ENCODE peak calls at places on chromosomes 1 and 21, in seven cellular contexts. H, C, Y, O, I, A and U are unnamed samples.

GRCh38 chr1:221117548-221117951 is 238.3 kb downstream of the HLX start:
- DNase-seq in I (no peak), Y (no peak), C (no peak), A (no peak), O (no peak), H (no peak), U (no peak)

GRCh38 chr1:174060090-174060489 is 37.9 kb upstream of the RC3H1 start:
- DNase-seq in A (no peak), C (no peak), H (no peak), I (no peak), O (no peak), Y (no peak), U (no peak)

GRCh38 chr1:43359696-43360095 is 915 bp downstream of the CDC20 start:
- DNase-seq in H (no peak), Y (no peak), A (no peak), O (no peak), C (no peak), I (no peak), U (no peak)

GRCh38 chr1:47507921-47508894 is 70.4 kb downstream of the FOXD2 start:
- DNase-seq in A (peak), I (no peak), Y (peak), O (no peak), C (peak), H (no peak), U (no peak)

GRCh38 chr21:32309906-32310460 is 11.3 kb downstream of the MRAP start:
- DNase-seq in Y (no peak), I (no peak), O (no peak), C (no peak), A (no peak), H (no peak), U (no peak)

GRCh38 chr1:58709540-58709939 is 9.7 kb upstream of the MYSM1 start:
- DNase-seq in A (no peak), O (no peak), I (no peak), H (peak), C (no peak), Y (no peak), U (no peak)

GRCh38 chr1:112687361-112687760 is 12.9 kb downstream of the MOV10 start:
- DNase-seq in O (no peak), H (no peak), I (no peak), A (no peak), Y (no peak), C (no peak), U (no peak)

GRCh38 chr1:112770724-112771123 is 55.6 kb upstream of the PPM1J start:
- DNase-seq in I (no peak), Y (no peak), C (no peak), H (no peak), A (no peak), O (no peak), U (no peak)

GRCh38 chr1:93779540-93780121 is 98.0 kb upstream of the BCAR3 start:
- DNase-seq in I (peak), C (no peak), Y (no peak), H (peak), A (no peak), O (no peak), U (no peak)

GRCh38 chr1:101314244-101314643 is 77.4 kb downstream of the S1PR1 start:
- DNase-seq in H (no peak), I (no peak), A (no peak), C (no peak), O (no peak), Y (no peak), U (no peak)

GRCh38 chr1:67771152-67771551 is 62.1 kb downstream of the GNG12 start:
- DNase-seq in I (no peak), O (no peak), C (peak), H (peak), A (no peak), Y (no peak), U (no peak)

GRCh38 chr1:228050571-228051181 is 31.8 kb upstream of the ARF1 start:
- DNase-seq in Y (no peak), I (no peak), C (no peak), H (no peak), A (no peak), O (no peak), U (no peak)

GRCh38 chr21:31045841-31046240 is 7.6 kb upstream of the KRTAP19-8 start:
- DNase-seq in A (no peak), Y (no peak), O (no peak), H (no peak), C (no peak), I (no peak), U (no peak)

GRCh38 chr1:151720974-151721787 is at the start of gene RIIAD1:
- DNase-seq in H (no peak), Y (no peak), A (no peak), I (no peak), C (peak), O (no peak), U (no peak)

GRCh38 chr21:43333301-43334062 is 93.4 kb downstream of the SIK1 start:
- DNase-seq in O (no peak), C (no peak), A (peak), H (peak), Y (no peak), I (no peak), U (no peak)

GRCh38 chr1:1024421-1025415 is 4.8 kb downstream of the AGRN start:
- DNase-seq in A (peak), Y (no peak), O (no peak), C (no peak), I (peak), H (no peak), U (no peak)

GRCh38 chr1:66355756-66356155 is 178.2 kb upstream of the SGIP1 start:
- DNase-seq in Y (no peak), A (no peak), C (no peak), I (no peak), H (no peak), O (no peak), U (no peak)

GRCh38 chr1:236702995-236703394 is 16.7 kb downstream of the ACTN2 start:
- DNase-seq in H (no peak), A (no peak), C (no peak), Y (no peak), I (no peak), O (no peak), U (no peak)

GRCh38 chr1:172761581-172762025 is 102.7 kb downstream of the FASLG start:
- DNase-seq in O (no peak), C (no peak), A (no peak), I (no peak), H (peak), Y (no peak), U (no peak)

GRCh38 chr1:243475966-243476365 is 220.1 kb downstream of the SDCCAG8 start:
- DNase-seq in O (no peak), Y (peak), A (no peak), I (no peak), C (peak), H (no peak), U (no peak)

GRCh38 chr1:46203738-46204405 is 738 bp downstream of the LURAP1 start:
- DNase-seq in Y (no peak), O (no peak), A (no peak), C (peak), H (peak), I (no peak), U (no peak)

GRCh38 chr21:43031121-43031624 is 44.5 kb downstream of the CBS start:
- DNase-seq in Y (no peak), A (no peak), H (no peak), I (no peak), O (no peak), C (no peak), U (no peak)

GRCh38 chr1:111471012-111471411 is 2.8 kb upstream of the C1orf162 start:
- DNase-seq in Y (no peak), H (no peak), I (no peak), O (peak), C (no peak), A (no peak), U (no peak)

GRCh38 chr1:194339451-194339850 is 1153.0 kb upstream of the B3GALT2 start:
- DNase-seq in Y (no peak), I (no peak), C (no peak), A (no peak), O (no peak), H (no peak), U (no peak)

GRCh38 chr1:93988634-93989350 is 79.6 kb upstream of the GCLM start:
- DNase-seq in O (no peak), A (no peak), C (no peak), I (no peak), H (no peak), Y (no peak), U (no peak)

GRCh38 chr1:43008425-43009108 is 49.9 kb upstream of the SLC2A1 start:
- DNase-seq in H (no peak), A (peak), Y (peak), O (no peak), C (no peak), I (peak), U (no peak)

GRCh38 chr1:109255097-109255651 is 5.8 kb downstream of the CELSR2 start:
- DNase-seq in H (no peak), C (peak), A (no peak), I (no peak), Y (no peak), O (no peak), U (no peak)

GRCh38 chr1:144551543-144552424 is 40.9 kb upstream of the PPIAL4F start:
- DNase-seq in A (peak), C (peak), O (peak), I (peak), Y (peak), H (peak), U (peak)

GRCh38 chr1:1916882-1917281 is 1.8 kb downstream of the CALML6 start:
- DNase-seq in C (no peak), A (no peak), O (no peak), H (no peak), I (no peak), Y (no peak), U (no peak)

GRCh38 chr1:2212542-2213491 is 15.3 kb upstream of the SKI start:
- DNase-seq in I (peak), C (peak), Y (peak), O (no peak), A (peak), H (peak), U (peak)

GRCh38 chr1:176469450-176469985 is 6.5 kb downstream of the PAPPA2 start:
- DNase-seq in O (no peak), Y (no peak), A (no peak), H (no peak), I (no peak), C (no peak), U (no peak)

GRCh38 chr1:40451238-40451585 is 936 bp downstream of the ZFP69B start:
- DNase-seq in A (no peak), I (no peak), Y (no peak), C (no peak), O (no peak), H (no peak), U (no peak)

GRCh38 chr1:162537216-162537615 is 24.3 kb upstream of the UAP1 start:
- DNase-seq in C (no peak), I (no peak), A (no peak), H (no peak), Y (no peak), O (no peak), U (no peak)

GRCh38 chr1:925532-926421 is 2.1 kb downstream of the SAMD11 start:
- DNase-seq in C (peak), O (no peak), I (no peak), H (no peak), A (no peak), Y (no peak), U (no peak)

GRCh38 chr1:164912290-164912689 is 353.3 kb downstream of the PBX1 start:
- DNase-seq in C (no peak), H (no peak), A (no peak), O (no peak), Y (no peak), I (no peak), U (no peak)

GRCh38 chr1:32716312-32717126 is 13.9 kb upstream of the SYNC start:
- DNase-seq in I (peak), A (peak), Y (peak), C (peak), H (no peak), O (no peak), U (no peak)

GRCh38 chr1:2848006-2848670 is 46.6 kb upstream of the TTC34 start:
- DNase-seq in C (no peak), O (no peak), I (no peak), H (no peak), A (no peak), Y (no peak), U (no peak)

GRCh38 chr1:18731148-18731547 is 100.5 kb downstream of the PAX7 start:
- DNase-seq in O (no peak), Y (no peak), H (no peak), C (no peak), I (no peak), A (no peak), U (no peak)

GRCh38 chr1:66374561-66375111 is 159.3 kb upstream of the SGIP1 start:
- DNase-seq in C (no peak), O (peak), Y (no peak), H (peak), I (no peak), A (no peak), U (no peak)

GRCh38 chr1:187744665-187745064 is 915.9 kb downstream of the PLA2G4A start:
- DNase-seq in I (no peak), A (no peak), O (peak), Y (no peak), H (no peak), C (no peak), U (no peak)
- H3K4me3 ChIP-seq in I (no peak), A (no peak), O (no peak), Y (no peak), H (no peak), C (no peak), U (no peak)

GRCh38 chr1:64543831-64544230 is 73.9 kb downstream of the CACHD1 start:
- DNase-seq in A (no peak), I (no peak), C (no peak), Y (no peak), O (no peak), H (no peak), U (no peak)

GRCh38 chr1:64549464-64550239 is 79.7 kb downstream of the CACHD1 start:
- DNase-seq in O (no peak), H (no peak), I (no peak), Y (no peak), C (no peak), A (no peak), U (no peak)

GRCh38 chr1:64542118-64542517 is 72.2 kb downstream of the CACHD1 start:
- DNase-seq in C (no peak), O (no peak), A (no peak), H (no peak), Y (no peak), I (no peak), U (no peak)

GRCh38 chr1:64545118-64545916 is 75.4 kb downstream of the CACHD1 start:
- DNase-seq in C (no peak), H (no peak), A (no peak), Y (no peak), I (no peak), O (no peak), U (no peak)

DNA sequence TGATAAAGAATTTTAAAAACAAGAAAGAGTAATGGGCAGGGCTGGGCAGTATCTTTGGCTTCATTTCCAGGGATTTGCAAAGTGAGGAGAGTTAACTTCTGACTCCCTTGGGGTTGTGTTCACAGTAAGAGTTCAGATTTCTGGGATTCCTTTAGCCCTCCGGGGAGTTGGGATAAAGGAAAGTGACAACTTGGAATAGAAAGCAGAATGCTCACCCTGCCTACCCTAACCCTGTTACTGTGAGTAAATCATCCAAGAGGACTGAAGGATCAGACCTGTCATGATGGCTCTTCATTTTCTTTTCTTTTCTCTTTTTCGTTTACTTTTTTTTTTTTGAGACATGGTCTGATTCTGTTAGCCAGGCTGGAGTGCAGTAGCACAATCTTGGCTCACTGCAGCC is 76.1 kb downstream of the CACHD1 start:
- DNase-seq in H (no peak), O (no peak), A (no peak), Y (no peak), I (no peak), C (no peak), U (no peak)
- H3K9ac ChIP-seq in H (no peak), O (no peak), A (no peak), Y (no peak), I (no peak), C (no peak), U (no peak)

GRCh38 chr1:235108876-235109275 is 19.8 kb downstream of the TOMM20 start:
- DNase-seq in Y (peak), O (no peak), H (no peak), C (no peak), A (no peak), I (no peak), U (no peak)
- TF ChIP-seq POLR2AphosphoS5 in Y (peak), O (no peak), H (no peak), C (peak), A (peak), I (no peak), U (no peak)

DNA sequence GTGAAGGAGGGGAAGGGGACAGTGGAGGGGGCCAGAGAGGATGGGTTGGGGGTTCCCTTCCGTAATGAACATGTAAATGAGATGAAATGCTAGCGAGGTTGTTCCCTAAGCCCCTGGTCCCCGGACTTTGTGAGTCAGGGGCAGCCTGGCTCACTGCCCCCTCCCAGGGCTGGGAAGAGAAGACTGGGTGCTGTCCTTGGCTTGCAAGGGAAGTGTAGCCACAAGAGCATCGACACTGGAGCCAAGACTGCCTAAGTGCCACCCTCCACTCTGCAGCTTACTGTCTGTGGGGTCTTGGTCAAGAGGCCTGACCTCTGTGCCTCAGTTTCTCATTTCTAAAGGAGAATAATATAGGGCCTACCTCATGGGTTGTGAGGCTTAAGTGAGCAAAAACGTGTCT is 483 bp downstream of the PEAR1 start:
- DNase-seq in O (no peak), Y (no peak), A (no peak), I (no peak), C (no peak), H (peak), U (no peak)
- H3K4me3 ChIP-seq in O (no peak), Y (peak), A (no peak), I (no peak), C (no peak), H (peak), U (no peak)